ENCODE peak calls at places on chromosomes 13 and 19, in seven cellular contexts. One of them, this sample, is unnamed. For H3K9me3, the result is how much of the 10 kb centered on the place peaks cover.

GRCh38 chr19:2108251-2109016 is 11.7 kb downstream of the IZUMO4 start:
- DNase-seq in K562: no peak
- DNase-seq in IMR-90: no peak
- DNase-seq in kidney: no peak
- DNase-seq in keratinocyte: no peak
- DNase-seq in cardiac muscle cell: no peak
- DNase-seq in AG04450: no peak
- DNase-seq in this sample: no peak

GRCh38 chr19:55563261-55563690 is 17.4 kb downstream of the ZNF579 start:
- DNase-seq in K562: no peak
- DNase-seq in IMR-90: no peak
- DNase-seq in kidney: no peak
- DNase-seq in keratinocyte: no peak
- DNase-seq in cardiac muscle cell: peak
- DNase-seq in AG04450: no peak
- DNase-seq in this sample: no peak

GRCh38 chr19:8340341-8341096 is 2.5 kb downstream of the KANK3 start:
- DNase-seq in K562: no peak
- DNase-seq in IMR-90: no peak
- DNase-seq in kidney: peak
- DNase-seq in keratinocyte: no peak
- DNase-seq in cardiac muscle cell: peak
- DNase-seq in AG04450: no peak
- DNase-seq in this sample: no peak

GRCh38 chr13:49584771-49585182 is 581 bp downstream of the RCBTB1 start:
- DNase-seq in K562: peak
- DNase-seq in IMR-90: peak
- DNase-seq in kidney: no peak
- DNase-seq in keratinocyte: no peak
- DNase-seq in cardiac muscle cell: no peak
- DNase-seq in AG04450: no peak
- DNase-seq in this sample: peak

GRCh38 chr13:39269004-39269403 is 230.7 kb downstream of the NHLRC3 start:
- DNase-seq in K562: no peak
- DNase-seq in IMR-90: no peak
- DNase-seq in kidney: no peak
- DNase-seq in keratinocyte: no peak
- DNase-seq in cardiac muscle cell: no peak
- DNase-seq in AG04450: no peak
- DNase-seq in this sample: no peak

GRCh38 chr13:30898721-30899188 is 7.3 kb upstream of the MEDAG start:
- DNase-seq in K562: no peak
- DNase-seq in IMR-90: peak
- DNase-seq in kidney: no peak
- DNase-seq in keratinocyte: no peak
- DNase-seq in cardiac muscle cell: peak
- DNase-seq in AG04450: peak
- DNase-seq in this sample: no peak

GRCh38 chr19:10499550-10500246 is 3.5 kb downstream of the KEAP1 start:
- DNase-seq in K562: no peak
- DNase-seq in IMR-90: no peak
- DNase-seq in kidney: no peak
- DNase-seq in keratinocyte: no peak
- DNase-seq in cardiac muscle cell: no peak
- DNase-seq in AG04450: no peak
- DNase-seq in this sample: no peak

GRCh38 chr13:98565726-98566577 is 11.0 kb downstream of the STK24 start:
- DNase-seq in K562: no peak
- DNase-seq in IMR-90: no peak
- DNase-seq in kidney: peak
- DNase-seq in keratinocyte: no peak
- DNase-seq in cardiac muscle cell: peak
- DNase-seq in AG04450: no peak
- DNase-seq in this sample: peak

GRCh38 chr13:31663880-31664585 is 75.3 kb upstream of the RXFP2 start:
- DNase-seq in K562: no peak
- DNase-seq in IMR-90: no peak
- DNase-seq in kidney: no peak
- DNase-seq in keratinocyte: no peak
- DNase-seq in cardiac muscle cell: no peak
- DNase-seq in AG04450: no peak
- DNase-seq in this sample: no peak

GRCh38 chr19:1567116-1567847 is 843 bp downstream of the MEX3D start:
- DNase-seq in K562: peak
- DNase-seq in IMR-90: no peak
- DNase-seq in kidney: peak
- DNase-seq in keratinocyte: no peak
- DNase-seq in cardiac muscle cell: peak
- DNase-seq in AG04450: no peak
- DNase-seq in this sample: no peak

GRCh38 chr19:10228925-10229324 is 2.2 kb downstream of the S1PR2 start:
- DNase-seq in K562: peak
- DNase-seq in IMR-90: peak
- DNase-seq in kidney: no peak
- DNase-seq in keratinocyte: no peak
- DNase-seq in cardiac muscle cell: peak
- DNase-seq in AG04450: no peak
- DNase-seq in this sample: peak

GRCh38 chr19:17103177-17103576 is 27.6 kb downstream of the MYO9B start:
- DNase-seq in K562: peak
- DNase-seq in IMR-90: peak
- DNase-seq in kidney: no peak
- DNase-seq in keratinocyte: no peak
- DNase-seq in cardiac muscle cell: peak
- DNase-seq in AG04450: no peak
- DNase-seq in this sample: no peak

GRCh38 chr19:17026706-17027427 is at the start of gene CPAMD8:
- DNase-seq in K562: no peak
- DNase-seq in IMR-90: no peak
- DNase-seq in kidney: peak
- DNase-seq in keratinocyte: no peak
- DNase-seq in cardiac muscle cell: no peak
- DNase-seq in AG04450: no peak
- DNase-seq in this sample: no peak

GRCh38 chr13:100707818-100708740 is 33.5 kb upstream of the TMTC4 start:
- DNase-seq in K562: peak
- DNase-seq in IMR-90: no peak
- DNase-seq in kidney: no peak
- DNase-seq in keratinocyte: no peak
- DNase-seq in cardiac muscle cell: peak
- DNase-seq in AG04450: no peak
- DNase-seq in this sample: no peak

GRCh38 chr13:71820699-71821098 is 46.3 kb downstream of the DACH1 start:
- DNase-seq in K562: no peak
- DNase-seq in IMR-90: no peak
- DNase-seq in kidney: no peak
- DNase-seq in keratinocyte: no peak
- DNase-seq in cardiac muscle cell: no peak
- DNase-seq in AG04450: no peak
- DNase-seq in this sample: no peak

GRCh38 chr19:54418030-54418929 is 3.0 kb downstream of the TTYH1 start:
- DNase-seq in K562: no peak
- DNase-seq in IMR-90: peak
- DNase-seq in kidney: peak
- DNase-seq in keratinocyte: no peak
- DNase-seq in cardiac muscle cell: peak
- DNase-seq in AG04450: no peak
- DNase-seq in this sample: no peak

GRCh38 chr19:44839272-44839671 is 6.8 kb upstream of the NECTIN2 start:
- DNase-seq in K562: no peak
- DNase-seq in IMR-90: no peak
- DNase-seq in kidney: no peak
- DNase-seq in keratinocyte: no peak
- DNase-seq in cardiac muscle cell: no peak
- DNase-seq in AG04450: no peak
- DNase-seq in this sample: no peak

GRCh38 chr13:28623782-28624706 is 34.9 kb upstream of the POMP start:
- DNase-seq in K562: peak
- DNase-seq in IMR-90: peak
- DNase-seq in kidney: no peak
- DNase-seq in keratinocyte: no peak
- DNase-seq in cardiac muscle cell: peak
- DNase-seq in AG04450: no peak
- DNase-seq in this sample: no peak

GRCh38 chr13:98216135-98216565 is 39.1 kb upstream of the RNF113B start:
- DNase-seq in K562: no peak
- DNase-seq in IMR-90: peak
- DNase-seq in kidney: peak
- DNase-seq in keratinocyte: no peak
- DNase-seq in cardiac muscle cell: peak
- DNase-seq in AG04450: peak
- DNase-seq in this sample: no peak

GRCh38 chr13:45658586-45659235 is 43.2 kb upstream of the ERICH6B start:
- DNase-seq in K562: no peak
- DNase-seq in IMR-90: peak
- DNase-seq in kidney: no peak
- DNase-seq in keratinocyte: peak
- DNase-seq in cardiac muscle cell: peak
- DNase-seq in AG04450: no peak
- DNase-seq in this sample: no peak

GRCh38 chr19:5837768-5838364 is 1.6 kb downstream of the FUT6 start:
- DNase-seq in K562: no peak
- DNase-seq in IMR-90: no peak
- DNase-seq in kidney: no peak
- DNase-seq in keratinocyte: no peak
- DNase-seq in cardiac muscle cell: no peak
- DNase-seq in AG04450: no peak
- DNase-seq in this sample: no peak

GRCh38 chr19:15240539-15240938 is 8.3 kb upstream of the EPHX3 start:
- DNase-seq in K562: no peak
- DNase-seq in IMR-90: no peak
- DNase-seq in kidney: no peak
- DNase-seq in keratinocyte: no peak
- DNase-seq in cardiac muscle cell: no peak
- DNase-seq in AG04450: no peak
- DNase-seq in this sample: no peak

GRCh38 chr19:15237759-15238638 is 5.8 kb upstream of the EPHX3 start:
- DNase-seq in K562: no peak
- DNase-seq in IMR-90: no peak
- DNase-seq in kidney: no peak
- DNase-seq in keratinocyte: no peak
- DNase-seq in cardiac muscle cell: no peak
- DNase-seq in AG04450: no peak
- DNase-seq in this sample: no peak

GRCh38 chr19:15239337-15239949 is 7.2 kb upstream of the EPHX3 start:
- DNase-seq in K562: no peak
- DNase-seq in IMR-90: no peak
- DNase-seq in kidney: no peak
- DNase-seq in keratinocyte: no peak
- DNase-seq in cardiac muscle cell: no peak
- DNase-seq in AG04450: no peak
- DNase-seq in this sample: no peak

GRCh38 chr19:15236886-15237285 is 4.6 kb upstream of the EPHX3 start:
- DNase-seq in K562: no peak
- DNase-seq in IMR-90: no peak
- DNase-seq in kidney: no peak
- DNase-seq in keratinocyte: no peak
- DNase-seq in cardiac muscle cell: no peak
- DNase-seq in AG04450: no peak
- DNase-seq in this sample: no peak

GRCh38 chr19:15238639-15239155 is 6.4 kb upstream of the EPHX3 start:
- DNase-seq in K562: no peak
- DNase-seq in IMR-90: no peak
- DNase-seq in kidney: no peak
- DNase-seq in keratinocyte: no peak
- DNase-seq in cardiac muscle cell: no peak
- DNase-seq in AG04450: no peak
- DNase-seq in this sample: no peak
- TF ChIP-seq CTCF in K562: no peak
- TF ChIP-seq CTCF in IMR-90: no peak
- TF ChIP-seq CTCF in kidney: no peak
- TF ChIP-seq CTCF in keratinocyte: no peak
- TF ChIP-seq CTCF in cardiac muscle cell: no peak
- TF ChIP-seq CTCF in AG04450: no peak
- TF ChIP-seq CTCF in this sample: no peak

GRCh38 chr13:35891486-35891885 is 239.7 kb downstream of the DCLK1 start:
- DNase-seq in K562: no peak
- DNase-seq in IMR-90: peak
- DNase-seq in kidney: no peak
- DNase-seq in keratinocyte: no peak
- DNase-seq in cardiac muscle cell: no peak
- DNase-seq in AG04450: no peak
- DNase-seq in this sample: no peak
- H3K4me3 ChIP-seq in K562: no peak
- H3K4me3 ChIP-seq in IMR-90: no peak
- H3K4me3 ChIP-seq in kidney: no peak
- H3K4me3 ChIP-seq in keratinocyte: no peak
- H3K4me3 ChIP-seq in cardiac muscle cell: no peak
- H3K4me3 ChIP-seq in AG04450: no peak
- H3K4me3 ChIP-seq in this sample: no peak

DNA sequence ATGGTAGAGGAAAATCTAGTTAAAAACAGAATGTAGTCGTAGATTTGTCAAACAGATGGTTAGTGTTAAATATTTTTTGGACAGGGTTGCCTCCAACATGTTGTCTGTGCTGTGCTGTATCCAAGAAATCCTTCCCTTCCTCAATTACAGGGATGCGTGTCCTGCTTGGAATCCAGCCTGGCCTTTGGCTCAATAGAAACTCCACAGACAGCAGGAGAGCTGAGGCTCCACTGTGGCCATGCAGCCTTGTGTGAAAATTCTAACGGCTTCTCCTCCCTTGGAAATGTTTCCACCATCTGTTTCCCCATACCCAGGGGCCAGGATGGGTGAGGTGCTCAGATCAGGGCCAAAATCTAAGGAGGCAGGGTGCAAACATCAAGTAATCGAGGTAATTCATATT is 67.7 kb upstream of the USP29 start:
- DNase-seq in K562: no peak
- DNase-seq in IMR-90: no peak
- DNase-seq in kidney: no peak
- DNase-seq in keratinocyte: no peak
- DNase-seq in cardiac muscle cell: no peak
- DNase-seq in AG04450: no peak
- DNase-seq in this sample: no peak
- H3K9me3 ChIP-seq in K562: under half
- H3K9me3 ChIP-seq in IMR-90: under half
- H3K9me3 ChIP-seq in kidney: under half
- H3K9me3 ChIP-seq in keratinocyte: under half
- H3K9me3 ChIP-seq in cardiac muscle cell: under half
- H3K9me3 ChIP-seq in AG04450: under half
- H3K9me3 ChIP-seq in this sample: under half

DNA sequence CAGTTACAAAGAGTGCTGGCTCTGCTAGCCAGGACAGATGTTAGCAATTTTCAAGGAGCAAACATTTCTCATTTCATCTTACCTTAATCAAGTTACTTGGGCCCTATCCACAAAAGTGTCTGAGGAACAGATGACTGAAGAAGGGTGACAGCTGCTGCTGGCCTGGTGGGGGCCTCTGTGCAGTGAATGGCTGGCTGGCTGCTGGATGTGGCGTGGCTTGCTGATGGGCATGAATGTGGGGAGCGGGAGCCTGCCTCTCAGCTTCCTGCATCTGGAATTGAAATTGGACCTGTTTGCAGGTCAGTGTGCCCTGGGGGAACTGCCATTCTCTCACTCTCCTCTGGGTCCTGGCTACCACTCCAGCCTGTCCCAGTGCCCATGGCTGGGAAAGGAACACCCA is 94.7 kb downstream of the RGCC start:
- DNase-seq in K562: no peak
- DNase-seq in IMR-90: no peak
- DNase-seq in kidney: no peak
- DNase-seq in keratinocyte: no peak
- DNase-seq in cardiac muscle cell: no peak
- DNase-seq in AG04450: no peak
- DNase-seq in this sample: no peak
- TF ChIP-seq CTCF in K562: no peak
- TF ChIP-seq CTCF in IMR-90: no peak
- TF ChIP-seq CTCF in kidney: no peak
- TF ChIP-seq CTCF in keratinocyte: no peak
- TF ChIP-seq CTCF in cardiac muscle cell: no peak
- TF ChIP-seq CTCF in AG04450: no peak
- TF ChIP-seq CTCF in this sample: no peak

GRCh38 chr13:113766035-113766800 is 7.2 kb downstream of the TMEM255B start:
- DNase-seq in K562: no peak
- DNase-seq in IMR-90: no peak
- DNase-seq in kidney: no peak
- DNase-seq in keratinocyte: no peak
- DNase-seq in cardiac muscle cell: no peak
- DNase-seq in AG04450: no peak
- DNase-seq in this sample: no peak
- H3K4me3 ChIP-seq in K562: no peak
- H3K4me3 ChIP-seq in IMR-90: no peak
- H3K4me3 ChIP-seq in kidney: no peak
- H3K4me3 ChIP-seq in keratinocyte: no peak
- H3K4me3 ChIP-seq in cardiac muscle cell: no peak
- H3K4me3 ChIP-seq in AG04450: no peak
- H3K4me3 ChIP-seq in this sample: no peak

This sample was measured in OCI-LY7.